ENCODE peak calls at places on chromosomes 12 and 14, in six cellular contexts. Y is cardiac muscle cell, X is osteocyte, G is Calu3, M is type B pancreatic cell, A is glutamatergic neuron. C is an unnamed sample.

GRCh38 chr12:67630373-67631088 is 18.0 kb upstream of the DYRK2 start:
- DNase-seq in G (peak), X (no peak), A (no peak), M (no peak), Y (peak), C (peak)

GRCh38 chr12:118058227-118058626 is 2.8 kb downstream of the WSB2 start:
- DNase-seq in M (no peak), Y (no peak), A (no peak), X (no peak), G (no peak), C (no peak)

GRCh38 chr12:123363385-123363742 is 1.3 kb downstream of the SBNO1 start:
- DNase-seq in G (no peak), Y (no peak), M (no peak), A (no peak), X (no peak), C (no peak)

GRCh38 chr12:123149828-123150272 is 1.0 kb downstream of the PITPNM2 start:
- DNase-seq in A (no peak), M (no peak), Y (no peak), G (no peak), X (no peak), C (no peak)

GRCh38 chr12:125193798-125194562 is 128.7 kb downstream of the AACS start:
- DNase-seq in Y (no peak), M (no peak), G (peak), X (no peak), A (peak), C (no peak)

GRCh38 chr14:99792551-99793212 is 531 bp upstream of the EML1 start:
- DNase-seq in A (peak), X (no peak), Y (peak), M (no peak), G (no peak), C (peak)

GRCh38 chr12:59030415-59030814 is 110.1 kb upstream of the LRIG3 start:
- DNase-seq in A (no peak), M (no peak), Y (no peak), X (no peak), G (no peak), C (no peak)

GRCh38 chr12:113070117-113070906 is 13.8 kb downstream of the DTX1 start:
- DNase-seq in A (no peak), M (no peak), G (no peak), Y (no peak), X (no peak), C (no peak)

GRCh38 chr12:79933580-79934264 is 1.2 kb downstream of the PPP1R12A start:
- DNase-seq in G (no peak), A (no peak), X (no peak), M (no peak), Y (peak), C (peak)

GRCh38 chr12:64733857-64734256 is 25.3 kb downstream of the GNS start:
- DNase-seq in A (no peak), X (no peak), G (peak), M (no peak), Y (no peak), C (no peak)

GRCh38 chr12:9869307-9870161 is at the start of gene CLEC2B:
- DNase-seq in Y (peak), X (no peak), M (no peak), A (no peak), G (no peak), C (no peak)

GRCh38 chr12:104622942-104623341 is 166.2 kb downstream of the CHST11 start:
- DNase-seq in G (no peak), Y (no peak), A (no peak), M (no peak), X (no peak), C (no peak)

GRCh38 chr12:9843416-9843815 is 16.1 kb downstream of the KLRF1 start:
- DNase-seq in G (no peak), M (no peak), A (no peak), X (no peak), Y (no peak), C (no peak)

GRCh38 chr14:36768638-36769337 is 107.1 kb downstream of the PAX9 start:
- DNase-seq in M (no peak), G (no peak), Y (no peak), X (no peak), A (no peak), C (no peak)

GRCh38 chr14:104687601-104688504 is 1.6 kb upstream of the INF2 start:
- DNase-seq in Y (peak), M (no peak), X (no peak), G (peak), A (no peak), C (no peak)

GRCh38 chr12:18443768-18444437 is 182.6 kb downstream of the PIK3C2G start:
- DNase-seq in X (no peak), M (no peak), Y (no peak), G (peak), A (no peak), C (no peak)

GRCh38 chr12:131390408-131391100 is 320.3 kb upstream of the SFSWAP start:
- DNase-seq in A (no peak), Y (no peak), X (no peak), G (peak), M (no peak), C (peak)

GRCh38 chr14:68784995-68785816 is 7.7 kb downstream of the ZFP36L1 start:
- DNase-seq in X (no peak), A (no peak), M (peak), G (no peak), Y (peak), C (no peak)

GRCh38 chr12:52215587-52216031 is 17.4 kb upstream of the KRT7 start:
- DNase-seq in X (no peak), Y (peak), M (no peak), A (no peak), G (peak), C (no peak)

GRCh38 chr12:112151766-112152541 is 26.6 kb downstream of the TRAFD1 start:
- DNase-seq in Y (no peak), A (no peak), X (peak), G (no peak), M (peak), C (no peak)

GRCh38 chr14:74510955-74511354 is 17.4 kb downstream of the ISCA2 start:
- DNase-seq in X (no peak), M (no peak), Y (no peak), A (no peak), G (no peak), C (no peak)

GRCh38 chr14:50103558-50103957 is 12.8 kb downstream of the VCPKMT start:
- DNase-seq in G (no peak), Y (no peak), X (no peak), A (no peak), M (no peak), C (no peak)

GRCh38 chr12:131239384-131240094 is 285.8 kb downstream of the ADGRD1 start:
- DNase-seq in A (no peak), G (no peak), X (no peak), Y (no peak), M (no peak), C (no peak)

GRCh38 chr14:53927171-53927570 is 29.5 kb downstream of the BMP4 start:
- DNase-seq in G (no peak), X (no peak), A (no peak), M (no peak), Y (peak), C (no peak)

GRCh38 chr14:44778562-44778961 is 183.2 kb downstream of the KLHL28 start:
- DNase-seq in A (no peak), M (no peak), Y (peak), G (no peak), X (no peak), C (no peak)

GRCh38 chr12:100827901-100828520 is 33.4 kb downstream of the ANO4 start:
- DNase-seq in M (no peak), Y (peak), A (no peak), X (no peak), G (peak), C (peak)

DNA sequence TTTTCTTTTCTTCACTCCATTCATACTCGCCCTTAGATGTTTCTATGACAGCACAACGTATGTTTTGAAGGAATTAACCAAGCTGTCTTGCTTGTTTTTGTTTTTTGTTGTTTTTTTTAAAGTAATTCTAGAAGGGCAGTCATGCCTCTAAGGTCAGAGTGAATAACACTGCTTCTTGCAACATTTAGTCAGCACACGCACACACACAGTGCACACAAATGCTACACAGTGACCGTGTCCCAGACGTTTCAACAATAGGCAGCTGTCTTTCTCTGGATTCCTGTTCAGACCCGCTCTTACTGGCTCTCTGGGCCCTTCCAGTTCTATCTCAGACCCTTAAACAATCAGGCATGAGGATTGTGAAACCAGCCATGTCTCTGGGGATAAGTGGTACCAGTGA is 351.0 kb upstream of the FKBP4 start:
- DNase-seq in M (no peak), A (no peak), X (no peak), G (no peak), Y (no peak), C (no peak)
- TF ChIP-seq CTCF in M (no peak), A (no peak), X (no peak), G (no peak), Y (no peak), C (no peak)

DNA sequence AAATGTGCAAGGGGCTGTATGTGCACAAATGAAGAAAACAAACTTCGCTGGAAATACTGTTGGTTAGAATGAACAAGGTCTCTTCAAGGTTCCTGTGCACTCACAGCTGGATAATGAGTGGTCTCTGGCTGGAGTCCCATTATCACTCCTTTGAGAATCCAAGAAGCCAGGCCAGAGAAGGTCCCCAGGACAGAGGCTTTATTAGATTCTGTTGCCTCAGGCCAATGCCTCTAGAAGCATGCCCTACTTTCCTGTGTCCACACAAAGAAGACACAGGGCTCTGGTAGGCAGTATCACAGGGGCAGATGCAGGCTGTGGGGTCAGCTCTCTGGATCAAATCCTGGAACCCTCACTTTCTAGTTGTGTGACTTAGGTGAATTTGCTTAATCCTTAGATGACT is 384.7 kb downstream of the GRIN2B start:
- DNase-seq in Y (no peak), G (no peak), X (no peak), M (no peak), A (no peak), C (no peak)
- TF ChIP-seq CTCF in Y (no peak), G (no peak), X (no peak), M (no peak), A (no peak), C (no peak)

DNA sequence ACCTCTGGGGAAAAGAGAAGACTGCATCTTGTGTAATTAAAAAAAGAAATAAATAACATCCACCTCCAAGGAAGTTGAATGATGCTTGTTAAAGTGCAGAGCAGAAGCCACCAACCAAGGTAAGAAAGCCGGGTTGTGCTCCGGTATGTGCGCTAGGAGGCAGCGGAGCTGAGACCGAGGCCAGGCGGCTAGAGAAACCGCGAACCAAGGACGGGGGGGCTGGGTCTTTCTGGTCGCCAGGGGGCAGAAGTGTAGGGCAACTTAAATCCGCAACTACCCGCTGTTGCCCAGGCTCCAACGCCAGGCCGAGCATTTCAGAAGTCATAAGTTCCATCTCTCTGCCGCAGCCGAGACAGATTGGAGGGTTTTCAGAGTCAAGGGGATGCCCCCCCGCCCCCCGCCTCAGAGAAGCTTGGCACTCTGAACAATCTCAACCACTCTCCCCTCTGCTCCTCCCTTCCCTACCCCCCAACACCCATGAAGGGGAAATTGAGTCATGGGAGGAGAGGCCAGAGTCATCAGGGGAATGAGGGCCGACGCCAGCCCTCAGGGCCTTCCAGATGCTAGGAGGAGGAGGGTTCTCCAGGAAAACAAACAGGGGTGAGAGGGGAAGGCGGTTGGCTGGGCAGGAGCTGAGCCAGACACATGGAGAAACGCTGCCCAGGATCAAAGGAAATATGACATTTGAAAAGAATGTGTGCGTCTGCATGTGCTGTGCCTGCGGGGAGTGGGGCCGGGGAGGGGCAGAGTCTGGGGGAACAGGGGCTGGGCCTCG is 2.2 kb upstream of the NFATC4 start:
- DNase-seq in Y (peak), A (peak), M (peak), X (peak), G (peak), C (peak)
- TF ChIP-seq CTCF in Y (peak), A (peak), M (peak), X (peak), G (peak), C (peak)

DNA sequence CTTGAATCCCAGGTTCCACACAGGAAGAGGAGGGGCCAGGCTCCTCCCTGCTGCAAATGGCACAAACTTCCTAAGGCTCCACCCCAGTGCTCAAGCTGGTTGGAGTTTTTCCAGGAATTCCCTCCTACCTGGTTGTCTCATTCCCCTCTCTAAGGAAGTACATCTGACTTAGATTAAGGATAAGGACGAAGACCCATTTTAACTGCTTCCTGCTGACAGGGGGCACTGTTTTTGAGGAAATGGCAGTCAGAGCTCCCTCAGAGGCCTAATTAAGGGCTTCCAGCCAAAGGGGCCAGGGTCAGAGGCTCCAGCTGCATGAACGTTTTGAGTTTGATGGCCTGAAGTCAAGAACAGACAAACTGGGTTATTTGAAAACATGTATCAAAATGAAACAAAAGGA is 1084.7 kb downstream of the SLC6A15 start:
- DNase-seq in A (peak), X (no peak), Y (peak), G (no peak), M (no peak), C (no peak)
- TF ChIP-seq CTCF in A (no peak), X (peak), Y (no peak), G (no peak), M (peak), C (no peak)

DNA sequence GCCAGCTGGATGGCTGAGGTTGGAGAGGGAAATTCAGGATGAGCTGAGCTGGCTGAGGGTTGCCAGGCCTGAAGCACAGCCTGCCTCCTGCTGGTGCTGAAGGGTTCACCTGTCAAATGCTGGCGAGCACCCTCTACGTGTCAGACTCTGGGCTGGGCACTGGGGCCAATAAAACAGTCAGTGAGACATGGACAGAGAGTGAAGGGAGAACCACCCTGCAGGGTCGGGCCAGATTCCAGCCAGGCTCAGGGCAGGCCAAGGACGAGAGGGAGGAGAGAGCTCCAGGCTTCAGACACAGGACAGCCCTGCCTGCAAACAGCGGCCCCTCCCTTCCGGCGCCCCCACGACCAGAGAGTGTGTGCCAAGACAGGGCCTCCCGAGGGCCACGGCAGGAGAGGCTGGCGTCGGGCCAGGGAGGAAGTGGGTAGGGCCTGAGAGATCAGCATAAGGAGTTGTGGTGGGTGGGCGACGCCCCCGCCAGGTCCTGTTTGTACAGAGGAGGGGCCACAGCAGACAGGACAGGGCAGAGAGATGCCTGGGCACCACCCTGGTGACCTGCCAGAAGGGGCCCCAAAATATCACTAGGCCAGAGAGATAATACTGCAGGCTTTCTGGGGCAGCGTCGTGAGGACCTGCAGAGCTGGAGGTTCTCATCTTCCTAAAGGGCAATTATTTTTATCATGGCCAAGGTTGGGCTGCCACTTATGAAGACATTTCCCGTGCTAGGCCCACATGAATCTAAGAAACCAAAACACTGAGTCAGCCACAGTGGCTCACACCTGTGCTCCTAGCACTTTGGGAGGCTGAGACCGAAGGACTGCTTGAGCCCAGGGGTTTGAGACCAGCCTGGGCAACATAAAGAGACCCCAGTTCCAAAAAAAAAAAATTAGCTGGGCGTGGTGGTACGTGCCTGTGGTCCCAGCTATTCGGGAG is 73.1 kb upstream of the GPR68 start:
- DNase-seq in G (peak), Y (peak), A (no peak), M (no peak), X (no peak), C (no peak)
- TF ChIP-seq CTCF in G (no peak), Y (peak), A (no peak), M (no peak), X (no peak), C (no peak)

DNA sequence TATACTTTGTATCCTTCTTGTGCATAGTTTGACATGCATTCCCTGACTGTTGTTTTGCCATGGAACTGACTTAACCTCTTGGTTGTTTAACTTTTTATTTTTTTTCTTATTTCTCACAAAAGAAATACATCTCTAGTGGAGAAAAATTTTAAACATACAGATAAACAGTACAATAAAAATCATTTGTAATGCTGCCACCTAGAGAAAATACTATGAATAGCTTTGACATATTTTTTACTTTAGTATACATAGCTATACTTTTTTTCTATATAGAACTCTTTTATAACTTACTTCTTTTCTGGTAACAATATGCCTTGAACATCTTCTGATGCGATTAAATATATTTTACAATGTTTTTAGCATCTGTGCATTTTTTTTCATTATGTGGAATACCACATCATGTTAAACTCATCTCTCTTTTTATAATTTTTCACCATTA is 184.5 kb downstream of the AKAP6 start:
- DNase-seq in A (no peak), M (no peak), X (no peak), Y (peak), G (no peak), C (no peak)
- TF ChIP-seq CTCF in A (peak), M (peak), X (peak), Y (peak), G (no peak), C (peak)

DNA sequence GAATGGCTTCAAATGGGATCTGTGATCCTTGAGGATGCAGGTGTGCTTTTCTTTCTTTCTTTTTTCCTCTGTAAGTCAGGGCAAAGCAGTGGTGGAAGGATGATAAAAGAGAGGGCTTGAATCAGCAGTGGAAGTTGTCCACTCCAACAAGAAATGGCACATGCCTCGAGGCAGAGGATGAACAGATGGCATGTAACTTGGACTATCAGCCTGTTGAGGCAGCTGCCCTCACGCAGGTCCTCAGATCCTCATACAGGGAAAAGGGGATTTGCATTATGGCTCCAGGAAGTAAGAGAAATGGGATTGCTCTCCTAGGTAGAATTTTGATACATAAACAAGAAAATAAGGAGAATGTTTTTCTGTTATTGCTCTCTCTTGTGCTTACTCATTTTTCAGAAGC is 368.0 kb downstream of the FUT8 start:
- DNase-seq in A (no peak), G (no peak), X (no peak), M (no peak), Y (no peak), C (no peak)
- TF ChIP-seq CTCF in A (no peak), G (no peak), X (no peak), M (no peak), Y (no peak), C (no peak)

DNA sequence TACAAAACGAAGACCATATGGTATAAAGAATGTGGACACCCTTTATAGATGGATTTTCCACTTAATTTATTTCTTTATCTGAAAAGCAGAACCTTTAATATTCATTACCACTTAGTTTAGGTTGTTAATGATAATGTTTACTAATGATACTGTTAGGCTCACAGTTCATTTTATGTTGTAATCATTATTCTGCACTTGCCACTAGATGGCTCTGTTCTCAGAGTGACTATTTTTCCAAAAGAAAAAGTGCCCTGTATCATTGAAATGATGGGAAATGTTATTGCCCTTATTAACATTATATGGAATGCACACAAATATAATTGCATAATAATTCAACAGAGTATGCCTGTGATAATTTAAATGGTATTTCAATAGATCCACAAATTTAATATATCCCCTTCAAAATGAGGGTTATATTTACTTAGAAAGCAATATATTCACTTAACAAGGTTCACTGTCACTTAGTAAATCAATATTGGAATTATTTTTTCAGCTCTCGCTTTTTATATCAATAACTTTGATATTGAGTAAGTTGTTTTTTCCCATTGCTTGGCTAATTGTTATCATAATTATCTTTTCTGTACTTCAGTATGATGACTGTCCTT is 95.7 kb downstream of the PDE3A start:
- DNase-seq in G (peak), Y (no peak), M (no peak), X (no peak), A (no peak), C (no peak)
- TF ChIP-seq CTCF in G (peak), Y (peak), M (peak), X (peak), A (peak), C (peak)